ENCODE peak calls at places on chromosomes 3 and 15, in five cellular contexts. Z, T, E, L and N are unnamed samples.

GRCh38 chr15:90645873-90646605 is 71.1 kb upstream of the BLM start:
- DNase-seq in Z (peak), T (no peak), E (no peak), L (no peak), N (no peak)

GRCh38 chr3:69357196-69357595 is 28.7 kb downstream of the FRMD4B start:
- DNase-seq in Z (no peak), T (no peak), E (no peak), L (no peak), N (no peak)

GRCh38 chr3:63727248-63727647 is 74.8 kb downstream of the SNTN start:
- DNase-seq in Z (no peak), T (no peak), E (no peak), L (no peak), N (no peak)

GRCh38 chr3:105747621-105748165 is 121.1 kb downstream of the CBLB start:
- DNase-seq in Z (no peak), T (no peak), E (no peak), L (no peak), N (no peak)

GRCh38 chr15:79244876-79245275 is 37.6 kb upstream of the ANKRD34C start:
- DNase-seq in Z (no peak), T (no peak), E (no peak), L (no peak), N (no peak)

GRCh38 chr3:112357888-112358287 is 24.9 kb downstream of the CD200 start:
- DNase-seq in Z (peak), T (no peak), E (peak), L (no peak), N (no peak)

GRCh38 chr15:73564255-73564654 is 68.9 kb downstream of the NPTN start:
- DNase-seq in Z (no peak), T (peak), E (no peak), L (no peak), N (peak)

GRCh38 chr3:156630773-156631093 is 43.7 kb upstream of the TIPARP start:
- DNase-seq in Z (no peak), T (no peak), E (no peak), L (no peak), N (no peak)

GRCh38 chr3:71397046-71397445 is 186.5 kb downstream of the FOXP1 start:
- DNase-seq in Z (no peak), T (peak), E (no peak), L (peak), N (peak)

GRCh38 chr3:68620211-68620610 is 312.1 kb downstream of the TAFA4 start:
- DNase-seq in Z (no peak), T (no peak), E (no peak), L (no peak), N (no peak)